ENCODE peak calls at places on chromosomes 1 and 21, in six cellular contexts. One of them, this sample, is unnamed.

GRCh38 chr1:217059401-217059800 is 336.2 kb upstream of the ESRRG start:
- DNase-seq in lower lobe of right lung: no peak
- DNase-seq in T1000: no peak
- DNase-seq in activated T-cell treated with anti-CD3 and anti-CD28 coated beads, Interleukin-2, amount 50 U/mL, for 1 hour: no peak
- DNase-seq in activated CD8-positive, alpha-beta memory T cell treated with anti-CD3 and anti-CD28 coated beads for 1 hour: no peak
- DNase-seq in NCI-H2171 treated with DMSO at 0.1 percent for 48 hours: no peak
- DNase-seq in this sample: no peak

GRCh38 chr1:12518956-12519707 is 98.9 kb downstream of the DHRS3 start:
- DNase-seq in lower lobe of right lung: peak
- DNase-seq in T1000: peak
- DNase-seq in activated T-cell treated with anti-CD3 and anti-CD28 coated beads, Interleukin-2, amount 50 U/mL, for 1 hour: no peak
- DNase-seq in activated CD8-positive, alpha-beta memory T cell treated with anti-CD3 and anti-CD28 coated beads for 1 hour: no peak
- DNase-seq in NCI-H2171 treated with DMSO at 0.1 percent for 48 hours: no peak
- DNase-seq in this sample: no peak

GRCh38 chr1:238061967-238062613 is 171.4 kb upstream of the ZP4 start:
- DNase-seq in lower lobe of right lung: no peak
- DNase-seq in T1000: peak
- DNase-seq in activated T-cell treated with anti-CD3 and anti-CD28 coated beads, Interleukin-2, amount 50 U/mL, for 1 hour: no peak
- DNase-seq in activated CD8-positive, alpha-beta memory T cell treated with anti-CD3 and anti-CD28 coated beads for 1 hour: no peak
- DNase-seq in NCI-H2171 treated with DMSO at 0.1 percent for 48 hours: no peak
- DNase-seq in this sample: no peak

GRCh38 chr1:93453911-93454310 is 6.0 kb downstream of the FNBP1L start:
- DNase-seq in lower lobe of right lung: no peak
- DNase-seq in T1000: no peak
- DNase-seq in activated T-cell treated with anti-CD3 and anti-CD28 coated beads, Interleukin-2, amount 50 U/mL, for 1 hour: no peak
- DNase-seq in activated CD8-positive, alpha-beta memory T cell treated with anti-CD3 and anti-CD28 coated beads for 1 hour: no peak
- DNase-seq in NCI-H2171 treated with DMSO at 0.1 percent for 48 hours: no peak
- DNase-seq in this sample: no peak

GRCh38 chr1:1205769-1206375 is 520 bp downstream of the TNFRSF18 start:
- DNase-seq in lower lobe of right lung: peak
- DNase-seq in T1000: no peak
- DNase-seq in activated T-cell treated with anti-CD3 and anti-CD28 coated beads, Interleukin-2, amount 50 U/mL, for 1 hour: peak
- DNase-seq in activated CD8-positive, alpha-beta memory T cell treated with anti-CD3 and anti-CD28 coated beads for 1 hour: no peak
- DNase-seq in NCI-H2171 treated with DMSO at 0.1 percent for 48 hours: no peak
- DNase-seq in this sample: no peak

GRCh38 chr1:1212780-1213152 is 1.2 kb downstream of the TNFRSF4 start:
- DNase-seq in lower lobe of right lung: peak
- DNase-seq in T1000: no peak
- DNase-seq in activated T-cell treated with anti-CD3 and anti-CD28 coated beads, Interleukin-2, amount 50 U/mL, for 1 hour: peak
- DNase-seq in activated CD8-positive, alpha-beta memory T cell treated with anti-CD3 and anti-CD28 coated beads for 1 hour: no peak
- DNase-seq in NCI-H2171 treated with DMSO at 0.1 percent for 48 hours: no peak
- DNase-seq in this sample: no peak

GRCh38 chr1:198598796-198599321 is 40.0 kb upstream of the PTPRC start:
- DNase-seq in lower lobe of right lung: no peak
- DNase-seq in T1000: no peak
- DNase-seq in activated T-cell treated with anti-CD3 and anti-CD28 coated beads, Interleukin-2, amount 50 U/mL, for 1 hour: no peak
- DNase-seq in activated CD8-positive, alpha-beta memory T cell treated with anti-CD3 and anti-CD28 coated beads for 1 hour: no peak
- DNase-seq in NCI-H2171 treated with DMSO at 0.1 percent for 48 hours: peak
- DNase-seq in this sample: no peak

GRCh38 chr1:156911587-156912298 is 8.7 kb upstream of the LRRC71 start:
- DNase-seq in lower lobe of right lung: no peak
- DNase-seq in T1000: no peak
- DNase-seq in activated T-cell treated with anti-CD3 and anti-CD28 coated beads, Interleukin-2, amount 50 U/mL, for 1 hour: no peak
- DNase-seq in activated CD8-positive, alpha-beta memory T cell treated with anti-CD3 and anti-CD28 coated beads for 1 hour: no peak
- DNase-seq in NCI-H2171 treated with DMSO at 0.1 percent for 48 hours: no peak
- DNase-seq in this sample: no peak

GRCh38 chr1:2320001-2320400 is 71.4 kb downstream of the MORN1 start:
- DNase-seq in lower lobe of right lung: no peak
- DNase-seq in T1000: no peak
- DNase-seq in activated T-cell treated with anti-CD3 and anti-CD28 coated beads, Interleukin-2, amount 50 U/mL, for 1 hour: no peak
- DNase-seq in activated CD8-positive, alpha-beta memory T cell treated with anti-CD3 and anti-CD28 coated beads for 1 hour: no peak
- DNase-seq in NCI-H2171 treated with DMSO at 0.1 percent for 48 hours: no peak
- DNase-seq in this sample: no peak

GRCh38 chr1:22039594-22040347 is 12.7 kb upstream of the CDC42 start:
- DNase-seq in lower lobe of right lung: peak
- DNase-seq in T1000: no peak
- DNase-seq in activated T-cell treated with anti-CD3 and anti-CD28 coated beads, Interleukin-2, amount 50 U/mL, for 1 hour: peak
- DNase-seq in activated CD8-positive, alpha-beta memory T cell treated with anti-CD3 and anti-CD28 coated beads for 1 hour: peak
- DNase-seq in NCI-H2171 treated with DMSO at 0.1 percent for 48 hours: peak
- DNase-seq in this sample: no peak

GRCh38 chr1:70504176-70504820 is 93.2 kb downstream of the CTH start:
- DNase-seq in lower lobe of right lung: no peak
- DNase-seq in T1000: no peak
- DNase-seq in activated T-cell treated with anti-CD3 and anti-CD28 coated beads, Interleukin-2, amount 50 U/mL, for 1 hour: no peak
- DNase-seq in activated CD8-positive, alpha-beta memory T cell treated with anti-CD3 and anti-CD28 coated beads for 1 hour: no peak
- DNase-seq in NCI-H2171 treated with DMSO at 0.1 percent for 48 hours: no peak
- DNase-seq in this sample: no peak

GRCh38 chr1:31196685-31197084 is 43.0 kb downstream of the NKAIN1 start:
- DNase-seq in lower lobe of right lung: no peak
- DNase-seq in T1000: no peak
- DNase-seq in activated T-cell treated with anti-CD3 and anti-CD28 coated beads, Interleukin-2, amount 50 U/mL, for 1 hour: no peak
- DNase-seq in activated CD8-positive, alpha-beta memory T cell treated with anti-CD3 and anti-CD28 coated beads for 1 hour: no peak
- DNase-seq in NCI-H2171 treated with DMSO at 0.1 percent for 48 hours: no peak
- DNase-seq in this sample: no peak

GRCh38 chr1:40096977-40097782 is at the start of gene PPT1:
- DNase-seq in lower lobe of right lung: peak
- DNase-seq in T1000: peak
- DNase-seq in activated T-cell treated with anti-CD3 and anti-CD28 coated beads, Interleukin-2, amount 50 U/mL, for 1 hour: peak
- DNase-seq in activated CD8-positive, alpha-beta memory T cell treated with anti-CD3 and anti-CD28 coated beads for 1 hour: peak
- DNase-seq in NCI-H2171 treated with DMSO at 0.1 percent for 48 hours: peak
- DNase-seq in this sample: peak

GRCh38 chr1:72285074-72285425 is 2.7 kb upstream of the NEGR1 start:
- DNase-seq in lower lobe of right lung: no peak
- DNase-seq in T1000: no peak
- DNase-seq in activated T-cell treated with anti-CD3 and anti-CD28 coated beads, Interleukin-2, amount 50 U/mL, for 1 hour: no peak
- DNase-seq in activated CD8-positive, alpha-beta memory T cell treated with anti-CD3 and anti-CD28 coated beads for 1 hour: no peak
- DNase-seq in NCI-H2171 treated with DMSO at 0.1 percent for 48 hours: no peak
- DNase-seq in this sample: no peak

GRCh38 chr1:213050745-213051126 is 305 bp upstream of the RPS6KC1 start:
- DNase-seq in lower lobe of right lung: no peak
- DNase-seq in T1000: no peak
- DNase-seq in activated T-cell treated with anti-CD3 and anti-CD28 coated beads, Interleukin-2, amount 50 U/mL, for 1 hour: no peak
- DNase-seq in activated CD8-positive, alpha-beta memory T cell treated with anti-CD3 and anti-CD28 coated beads for 1 hour: no peak
- DNase-seq in NCI-H2171 treated with DMSO at 0.1 percent for 48 hours: no peak
- DNase-seq in this sample: no peak

GRCh38 chr1:237868814-237869600 is 21.7 kb downstream of the ZP4 start:
- DNase-seq in lower lobe of right lung: no peak
- DNase-seq in T1000: no peak
- DNase-seq in activated T-cell treated with anti-CD3 and anti-CD28 coated beads, Interleukin-2, amount 50 U/mL, for 1 hour: no peak
- DNase-seq in activated CD8-positive, alpha-beta memory T cell treated with anti-CD3 and anti-CD28 coated beads for 1 hour: no peak
- DNase-seq in NCI-H2171 treated with DMSO at 0.1 percent for 48 hours: no peak
- DNase-seq in this sample: no peak

GRCh38 chr1:39016604-39017171 is 9.5 kb upstream of the NDUFS5 start:
- DNase-seq in lower lobe of right lung: no peak
- DNase-seq in T1000: no peak
- DNase-seq in activated T-cell treated with anti-CD3 and anti-CD28 coated beads, Interleukin-2, amount 50 U/mL, for 1 hour: no peak
- DNase-seq in activated CD8-positive, alpha-beta memory T cell treated with anti-CD3 and anti-CD28 coated beads for 1 hour: no peak
- DNase-seq in NCI-H2171 treated with DMSO at 0.1 percent for 48 hours: no peak
- DNase-seq in this sample: no peak

GRCh38 chr21:45469273-45470086 is 64.5 kb downstream of the COL18A1 start:
- DNase-seq in lower lobe of right lung: no peak
- DNase-seq in T1000: no peak
- DNase-seq in activated T-cell treated with anti-CD3 and anti-CD28 coated beads, Interleukin-2, amount 50 U/mL, for 1 hour: no peak
- DNase-seq in activated CD8-positive, alpha-beta memory T cell treated with anti-CD3 and anti-CD28 coated beads for 1 hour: no peak
- DNase-seq in NCI-H2171 treated with DMSO at 0.1 percent for 48 hours: no peak
- DNase-seq in this sample: peak

GRCh38 chr21:14901482-14901958 is 163.3 kb downstream of the NRIP1 start:
- DNase-seq in lower lobe of right lung: no peak
- DNase-seq in T1000: no peak
- DNase-seq in activated T-cell treated with anti-CD3 and anti-CD28 coated beads, Interleukin-2, amount 50 U/mL, for 1 hour: no peak
- DNase-seq in activated CD8-positive, alpha-beta memory T cell treated with anti-CD3 and anti-CD28 coated beads for 1 hour: no peak
- DNase-seq in NCI-H2171 treated with DMSO at 0.1 percent for 48 hours: no peak
- DNase-seq in this sample: no peak

GRCh38 chr1:241181971-241182370 is 175.0 kb downstream of the RGS7 start:
- DNase-seq in lower lobe of right lung: no peak
- DNase-seq in T1000: no peak
- DNase-seq in activated T-cell treated with anti-CD3 and anti-CD28 coated beads, Interleukin-2, amount 50 U/mL, for 1 hour: no peak
- DNase-seq in activated CD8-positive, alpha-beta memory T cell treated with anti-CD3 and anti-CD28 coated beads for 1 hour: no peak
- DNase-seq in NCI-H2171 treated with DMSO at 0.1 percent for 48 hours: no peak
- DNase-seq in this sample: peak

GRCh38 chr1:22131875-22132486 is 10.9 kb downstream of the WNT4 start:
- DNase-seq in lower lobe of right lung: peak
- DNase-seq in T1000: no peak
- DNase-seq in activated T-cell treated with anti-CD3 and anti-CD28 coated beads, Interleukin-2, amount 50 U/mL, for 1 hour: peak
- DNase-seq in activated CD8-positive, alpha-beta memory T cell treated with anti-CD3 and anti-CD28 coated beads for 1 hour: no peak
- DNase-seq in NCI-H2171 treated with DMSO at 0.1 percent for 48 hours: peak
- DNase-seq in this sample: peak

GRCh38 chr1:245207056-245207638 is 52.4 kb downstream of the KIF26B start:
- DNase-seq in lower lobe of right lung: no peak
- DNase-seq in T1000: no peak
- DNase-seq in activated T-cell treated with anti-CD3 and anti-CD28 coated beads, Interleukin-2, amount 50 U/mL, for 1 hour: no peak
- DNase-seq in activated CD8-positive, alpha-beta memory T cell treated with anti-CD3 and anti-CD28 coated beads for 1 hour: no peak
- DNase-seq in NCI-H2171 treated with DMSO at 0.1 percent for 48 hours: no peak
- DNase-seq in this sample: no peak

GRCh38 chr1:36301220-36301619 is 4.9 kb upstream of the SH3D21 start:
- DNase-seq in lower lobe of right lung: no peak
- DNase-seq in T1000: no peak
- DNase-seq in activated T-cell treated with anti-CD3 and anti-CD28 coated beads, Interleukin-2, amount 50 U/mL, for 1 hour: no peak
- DNase-seq in activated CD8-positive, alpha-beta memory T cell treated with anti-CD3 and anti-CD28 coated beads for 1 hour: no peak
- DNase-seq in NCI-H2171 treated with DMSO at 0.1 percent for 48 hours: no peak
- DNase-seq in this sample: peak

GRCh38 chr1:159916240-159917051 is 8.9 kb downstream of the TAGLN2 start:
- DNase-seq in lower lobe of right lung: no peak
- DNase-seq in T1000: peak
- DNase-seq in activated T-cell treated with anti-CD3 and anti-CD28 coated beads, Interleukin-2, amount 50 U/mL, for 1 hour: no peak
- DNase-seq in activated CD8-positive, alpha-beta memory T cell treated with anti-CD3 and anti-CD28 coated beads for 1 hour: no peak
- DNase-seq in NCI-H2171 treated with DMSO at 0.1 percent for 48 hours: peak
- DNase-seq in this sample: peak

GRCh38 chr21:38930838-38931237 is 125.1 kb downstream of the ETS2 start:
- DNase-seq in lower lobe of right lung: no peak
- DNase-seq in T1000: no peak
- DNase-seq in activated T-cell treated with anti-CD3 and anti-CD28 coated beads, Interleukin-2, amount 50 U/mL, for 1 hour: no peak
- DNase-seq in activated CD8-positive, alpha-beta memory T cell treated with anti-CD3 and anti-CD28 coated beads for 1 hour: no peak
- DNase-seq in NCI-H2171 treated with DMSO at 0.1 percent for 48 hours: no peak
- DNase-seq in this sample: no peak

GRCh38 chr1:7644906-7645750 is 126.0 kb upstream of the VAMP3 start:
- DNase-seq in lower lobe of right lung: peak
- DNase-seq in T1000: no peak
- DNase-seq in activated T-cell treated with anti-CD3 and anti-CD28 coated beads, Interleukin-2, amount 50 U/mL, for 1 hour: no peak
- DNase-seq in activated CD8-positive, alpha-beta memory T cell treated with anti-CD3 and anti-CD28 coated beads for 1 hour: no peak
- DNase-seq in NCI-H2171 treated with DMSO at 0.1 percent for 48 hours: peak
- DNase-seq in this sample: no peak

GRCh38 chr1:99820546-99820945 is 29.6 kb upstream of the AGL start:
- DNase-seq in lower lobe of right lung: no peak
- DNase-seq in T1000: no peak
- DNase-seq in activated T-cell treated with anti-CD3 and anti-CD28 coated beads, Interleukin-2, amount 50 U/mL, for 1 hour: peak
- DNase-seq in activated CD8-positive, alpha-beta memory T cell treated with anti-CD3 and anti-CD28 coated beads for 1 hour: no peak
- DNase-seq in NCI-H2171 treated with DMSO at 0.1 percent for 48 hours: no peak
- DNase-seq in this sample: no peak

GRCh38 chr1:20725189-20726106 is 7.1 kb downstream of the SH2D5 start:
- DNase-seq in lower lobe of right lung: no peak
- DNase-seq in T1000: peak
- DNase-seq in activated T-cell treated with anti-CD3 and anti-CD28 coated beads, Interleukin-2, amount 50 U/mL, for 1 hour: no peak
- DNase-seq in activated CD8-positive, alpha-beta memory T cell treated with anti-CD3 and anti-CD28 coated beads for 1 hour: no peak
- DNase-seq in NCI-H2171 treated with DMSO at 0.1 percent for 48 hours: no peak
- DNase-seq in this sample: no peak

GRCh38 chr1:24946861-24947658 is 17.0 kb upstream of the RUNX3 start:
- DNase-seq in lower lobe of right lung: no peak
- DNase-seq in T1000: no peak
- DNase-seq in activated T-cell treated with anti-CD3 and anti-CD28 coated beads, Interleukin-2, amount 50 U/mL, for 1 hour: no peak
- DNase-seq in activated CD8-positive, alpha-beta memory T cell treated with anti-CD3 and anti-CD28 coated beads for 1 hour: no peak
- DNase-seq in NCI-H2171 treated with DMSO at 0.1 percent for 48 hours: no peak
- DNase-seq in this sample: no peak

GRCh38 chr1:214966366-214966765 is 116.2 kb upstream of the KCNK2 start:
- DNase-seq in lower lobe of right lung: no peak
- DNase-seq in T1000: no peak
- DNase-seq in activated T-cell treated with anti-CD3 and anti-CD28 coated beads, Interleukin-2, amount 50 U/mL, for 1 hour: no peak
- DNase-seq in activated CD8-positive, alpha-beta memory T cell treated with anti-CD3 and anti-CD28 coated beads for 1 hour: no peak
- DNase-seq in NCI-H2171 treated with DMSO at 0.1 percent for 48 hours: no peak
- DNase-seq in this sample: no peak

GRCh38 chr1:192575499-192576189 is at the start of gene RGS1:
- DNase-seq in lower lobe of right lung: peak
- DNase-seq in T1000: no peak
- DNase-seq in activated T-cell treated with anti-CD3 and anti-CD28 coated beads, Interleukin-2, amount 50 U/mL, for 1 hour: peak
- DNase-seq in activated CD8-positive, alpha-beta memory T cell treated with anti-CD3 and anti-CD28 coated beads for 1 hour: no peak
- DNase-seq in NCI-H2171 treated with DMSO at 0.1 percent for 48 hours: no peak
- DNase-seq in this sample: no peak

GRCh38 chr1:67889940-67890567 is 56.8 kb upstream of the GNG12 start:
- DNase-seq in lower lobe of right lung: no peak
- DNase-seq in T1000: peak
- DNase-seq in activated T-cell treated with anti-CD3 and anti-CD28 coated beads, Interleukin-2, amount 50 U/mL, for 1 hour: no peak
- DNase-seq in activated CD8-positive, alpha-beta memory T cell treated with anti-CD3 and anti-CD28 coated beads for 1 hour: no peak
- DNase-seq in NCI-H2171 treated with DMSO at 0.1 percent for 48 hours: no peak
- DNase-seq in this sample: peak

GRCh38 chr1:3529099-3529729 is 74.7 kb downstream of the ARHGEF16 start:
- DNase-seq in lower lobe of right lung: no peak
- DNase-seq in T1000: no peak
- DNase-seq in activated T-cell treated with anti-CD3 and anti-CD28 coated beads, Interleukin-2, amount 50 U/mL, for 1 hour: no peak
- DNase-seq in activated CD8-positive, alpha-beta memory T cell treated with anti-CD3 and anti-CD28 coated beads for 1 hour: no peak
- DNase-seq in NCI-H2171 treated with DMSO at 0.1 percent for 48 hours: no peak
- DNase-seq in this sample: no peak

GRCh38 chr1:42479621-42480020 is 16.5 kb downstream of the CCDC30 start:
- DNase-seq in lower lobe of right lung: no peak
- DNase-seq in T1000: no peak
- DNase-seq in activated T-cell treated with anti-CD3 and anti-CD28 coated beads, Interleukin-2, amount 50 U/mL, for 1 hour: no peak
- DNase-seq in activated CD8-positive, alpha-beta memory T cell treated with anti-CD3 and anti-CD28 coated beads for 1 hour: no peak
- DNase-seq in NCI-H2171 treated with DMSO at 0.1 percent for 48 hours: peak
- DNase-seq in this sample: peak

GRCh38 chr21:36773111-36773510 is 74.2 kb downstream of the SIM2 start:
- DNase-seq in lower lobe of right lung: peak
- DNase-seq in T1000: peak
- DNase-seq in activated T-cell treated with anti-CD3 and anti-CD28 coated beads, Interleukin-2, amount 50 U/mL, for 1 hour: no peak
- DNase-seq in activated CD8-positive, alpha-beta memory T cell treated with anti-CD3 and anti-CD28 coated beads for 1 hour: no peak
- DNase-seq in NCI-H2171 treated with DMSO at 0.1 percent for 48 hours: peak
- DNase-seq in this sample: no peak

GRCh38 chr1:243229526-243229925 is 25.6 kb downstream of the CEP170 start:
- DNase-seq in lower lobe of right lung: no peak
- DNase-seq in T1000: no peak
- DNase-seq in activated T-cell treated with anti-CD3 and anti-CD28 coated beads, Interleukin-2, amount 50 U/mL, for 1 hour: no peak
- DNase-seq in activated CD8-positive, alpha-beta memory T cell treated with anti-CD3 and anti-CD28 coated beads for 1 hour: no peak
- DNase-seq in NCI-H2171 treated with DMSO at 0.1 percent for 48 hours: no peak
- DNase-seq in this sample: no peak

This sample was measured in SK-MEL-5.